ENCODE peak calls at places on chromosomes 16 and 17, in four cellular contexts. N is A549, G is GM12878, H is HepG2. Y is an unnamed sample.
A peak's percentile ranks its signal among the peaks of the same experiment; 100 is the strongest.

GRCh38 chr17:32783602-32784001 is 93.3 kb downstream of the MYO1D start:
- DNase-seq in N (peak; percentile 69), G (peak; percentile 32), H (peak; percentile 47), Y (peak; percentile 49)

GRCh38 chr17:77492446-77493237 is 351.9 kb downstream of the SEC14L1 start:
- DNase-seq in N (no peak), G (no peak), H (no peak), Y (no peak)

GRCh38 chr17:78168906-78169793 is 769 bp downstream of the SYNGR2 start:
- DNase-seq in N (peak; percentile 80), G (no peak), H (no peak), Y (peak; percentile 92)

GRCh38 chr17:20083460-20083859 is 74.3 kb downstream of the SPECC1 start:
- DNase-seq in N (no peak), G (no peak), H (no peak), Y (no peak)

GRCh38 chr16:69199382-69199781 is 12.4 kb downstream of the SNTB2 start:
- DNase-seq in N (peak; percentile 23), G (no peak), H (no peak), Y (no peak)

GRCh38 chr17:58310511-58311428 is 17.8 kb downstream of the TSPOAP1 start:
- DNase-seq in N (no peak), G (no peak), H (no peak), Y (peak; percentile 30)

GRCh38 chr17:76892329-76892728 is 24.1 kb downstream of the MGAT5B start:
- DNase-seq in N (no peak), G (no peak), H (no peak), Y (no peak)

GRCh38 chr17:57356722-57357391 is 100.5 kb downstream of the MSI2 start:
- DNase-seq in N (no peak), G (no peak), H (no peak), Y (no peak)

GRCh38 chr16:88570691-88571092 is 489 bp downstream of the ZC3H18 start:
- DNase-seq in N (no peak), G (no peak), H (no peak), Y (no peak)

GRCh38 chr17:41976142-41976768 is 9.7 kb downstream of the CNP start:
- DNase-seq in N (no peak), G (no peak), H (no peak), Y (no peak)
- TF ChIP-seq CHD2 in N (no peak), G (no peak), H (no peak), Y (no peak)

GRCh38 chr16:70571623-70572022 is 48.0 kb downstream of the SF3B3 start:
- DNase-seq in N (no peak), G (no peak), H (no peak), Y (no peak)

GRCh38 chr16:70569752-70570151 is 46.1 kb downstream of the SF3B3 start:
- DNase-seq in N (no peak), G (no peak), H (no peak), Y (no peak)

GRCh38 chr16:70572926-70573270 is 49.3 kb downstream of the SF3B3 start:
- DNase-seq in N (no peak), G (no peak), H (no peak), Y (no peak)

GRCh38 chr16:70572050-70572925 is 48.7 kb downstream of the SF3B3 start:
- DNase-seq in N (no peak), G (no peak), H (no peak), Y (no peak)

DNA sequence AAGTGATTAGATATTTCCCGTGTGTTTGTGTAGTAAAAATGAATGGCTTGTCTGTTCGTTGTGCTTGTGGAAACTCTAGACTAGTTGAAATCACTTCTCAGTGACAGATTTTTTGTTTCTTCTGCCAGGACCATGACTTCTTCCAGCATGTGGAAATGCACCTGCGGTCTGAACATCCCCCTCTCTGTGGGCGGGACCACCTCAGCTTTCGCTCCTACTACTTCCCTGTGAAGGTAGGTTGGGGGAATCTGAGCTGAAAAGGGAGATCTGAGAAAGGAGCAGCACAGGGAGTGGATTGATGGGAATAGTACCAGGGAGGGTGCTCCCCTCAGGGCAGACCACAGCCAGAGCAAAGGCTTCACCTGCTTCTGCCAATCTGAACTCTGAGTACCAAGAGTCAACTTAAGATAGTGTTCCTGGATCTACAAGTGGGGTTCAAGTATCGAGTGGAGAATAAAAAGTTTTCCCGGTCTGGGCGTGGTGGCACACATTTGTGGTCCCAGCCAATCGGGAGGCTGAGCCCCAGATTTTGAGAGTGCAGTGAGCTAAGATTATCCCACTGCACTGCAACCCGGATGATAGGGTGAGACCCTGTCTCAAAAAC is 47.5 kb downstream of the SF3B3 start:
- DNase-seq in N (no peak), G (no peak), H (no peak), Y (no peak)
- TF ChIP-seq PBX3 in N (no peak), G (no peak), H (no peak), Y (no peak)

GRCh38 chr17:48048321-48049140 is at the start of gene NFE2L1:
- DNase-seq in N (peak; percentile 97), G (peak; percentile 59), H (peak; percentile 91), Y (peak; percentile 94)
- TF ChIP-seq CHD2 in N (no peak), G (no peak), H (no peak), Y (no peak)

GRCh38 chr17:27602721-27603445 is 28.1 kb upstream of the LGALS9 start:
- DNase-seq in N (peak; percentile 77), G (no peak), H (peak; percentile 42), Y (peak; percentile 87)
- TF ChIP-seq PBX3 in N (no peak), G (no peak), H (no peak), Y (no peak)

GRCh38 chr16:75248142-75248535 is 3.3 kb downstream of the BCAR1 start:
- DNase-seq in N (no peak), G (no peak), H (no peak), Y (no peak)

GRCh38 chr16:75250089-75250808 is 1.2 kb downstream of the BCAR1 start:
- DNase-seq in N (no peak), G (no peak), H (no peak), Y (no peak)

GRCh38 chr16:75249441-75249840 is 2.0 kb downstream of the BCAR1 start:
- DNase-seq in N (no peak), G (no peak), H (no peak), Y (no peak)

GRCh38 chr16:75247249-75247648 is 4.2 kb downstream of the BCAR1 start:
- DNase-seq in N (no peak), G (no peak), H (no peak), Y (no peak)

DNA sequence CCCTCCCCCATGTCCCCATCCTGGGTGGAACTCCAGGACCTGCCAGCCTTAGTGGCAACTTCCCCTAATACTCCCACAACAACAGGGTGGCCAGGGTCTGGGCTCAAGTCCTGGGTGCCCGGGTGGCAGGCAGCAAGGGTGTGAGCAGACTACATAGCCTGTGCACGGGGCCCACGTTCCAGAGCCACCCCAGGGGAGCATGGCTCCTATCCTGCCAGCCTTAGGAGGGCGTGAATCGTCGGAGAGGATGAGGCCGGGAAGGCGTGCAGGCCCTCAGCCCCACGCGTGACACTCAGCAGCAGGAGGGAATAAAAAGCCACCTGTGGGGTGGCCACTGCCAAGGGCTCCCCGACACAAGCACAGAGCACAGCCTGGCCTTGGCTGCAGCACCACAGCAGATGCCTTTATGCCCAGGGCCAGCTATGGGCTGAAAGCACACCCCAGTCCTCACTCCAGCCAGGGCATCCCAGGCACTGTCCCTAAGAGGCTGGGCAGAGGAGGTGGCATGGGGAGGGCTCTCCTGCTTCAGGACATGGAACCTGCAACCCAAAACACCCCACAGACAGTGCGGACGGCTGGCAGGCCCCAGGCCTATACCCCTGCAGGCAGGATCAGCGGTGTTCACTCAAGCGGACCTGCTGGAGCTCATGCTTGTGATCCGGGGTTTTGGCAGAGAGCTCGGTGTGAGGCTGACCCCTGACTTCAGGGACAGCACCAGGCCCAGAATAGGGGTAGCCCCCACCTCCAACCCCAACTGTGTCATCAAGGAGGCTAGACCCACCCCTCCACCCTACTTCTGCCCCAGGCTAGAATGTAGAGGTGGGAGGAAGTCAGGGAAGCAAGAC is 2.7 kb downstream of the BCAR1 start:
- DNase-seq in N (no peak), G (no peak), H (no peak), Y (no peak)
- TF ChIP-seq CHD2 in N (no peak), G (no peak), H (no peak), Y (no peak)

DNA sequence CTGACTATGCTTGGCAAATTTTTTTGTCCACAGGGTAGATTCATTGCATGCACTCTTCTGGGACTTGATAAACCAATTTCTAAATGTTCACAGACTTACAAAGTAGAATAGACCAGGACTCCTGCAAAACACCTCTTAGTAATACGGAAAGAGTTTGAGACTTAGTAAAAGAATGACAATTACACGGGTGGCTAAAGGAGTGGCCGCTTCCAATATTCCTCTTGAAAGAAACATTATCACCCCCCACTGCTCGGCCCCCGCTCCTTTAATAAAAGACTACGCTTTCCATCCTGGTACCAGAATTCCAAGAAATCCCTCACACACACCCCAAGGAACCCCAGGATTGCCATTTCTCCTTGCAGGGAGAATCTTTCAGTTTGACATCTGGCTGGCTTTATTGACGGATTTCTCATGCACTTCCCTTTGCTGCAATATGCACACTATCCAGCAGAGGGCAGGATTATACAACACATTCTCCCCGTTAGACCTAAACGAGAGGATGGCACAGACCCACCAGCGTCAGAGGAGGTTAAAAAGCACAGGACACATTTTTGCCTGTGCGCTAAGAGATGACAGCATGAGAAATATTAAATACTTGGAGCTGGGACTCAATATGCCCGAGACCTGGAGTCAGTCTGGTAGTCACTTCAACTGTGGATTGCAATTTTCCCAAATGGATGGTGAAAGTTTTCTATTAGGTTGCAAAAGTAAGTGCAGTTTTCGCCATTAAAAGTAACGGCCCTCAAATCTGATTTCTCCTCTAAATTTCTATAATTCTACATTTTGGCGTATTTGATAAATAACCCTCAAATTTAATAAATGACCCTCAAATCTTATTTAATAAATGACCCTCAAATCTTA is 46.6 kb upstream of the NUDT7 start:
- DNase-seq in N (peak; percentile 73), G (peak; percentile 24), H (peak; percentile 74), Y (peak; percentile 79)
- TF ChIP-seq PBX3 in N (no peak), G (no peak), H (no peak), Y (no peak)

DNA sequence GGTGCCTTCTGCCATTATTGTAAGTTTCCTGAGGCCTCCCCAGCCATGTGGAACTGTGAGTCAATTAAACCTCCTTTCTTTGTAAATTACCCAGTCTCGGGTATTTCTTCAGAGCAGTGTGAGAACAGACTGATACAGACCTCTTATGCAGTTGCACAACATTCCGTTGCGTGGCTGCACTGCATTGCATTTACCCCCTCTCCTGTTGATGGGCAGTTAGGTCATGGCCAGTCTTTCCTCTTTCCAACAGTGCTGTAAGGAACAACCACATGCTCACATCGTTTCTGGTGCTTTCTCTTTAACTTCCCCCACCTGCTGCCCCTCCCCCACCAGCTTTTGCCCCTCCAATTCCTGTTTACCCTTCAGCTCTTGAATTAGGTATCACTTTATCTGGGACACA is 43.5 kb upstream of the MED9 start:
- DNase-seq in N (no peak), G (no peak), H (peak; percentile 67), Y (no peak)
- TF ChIP-seq CHD2 in N (no peak), G (no peak), H (no peak), Y (no peak)

DNA sequence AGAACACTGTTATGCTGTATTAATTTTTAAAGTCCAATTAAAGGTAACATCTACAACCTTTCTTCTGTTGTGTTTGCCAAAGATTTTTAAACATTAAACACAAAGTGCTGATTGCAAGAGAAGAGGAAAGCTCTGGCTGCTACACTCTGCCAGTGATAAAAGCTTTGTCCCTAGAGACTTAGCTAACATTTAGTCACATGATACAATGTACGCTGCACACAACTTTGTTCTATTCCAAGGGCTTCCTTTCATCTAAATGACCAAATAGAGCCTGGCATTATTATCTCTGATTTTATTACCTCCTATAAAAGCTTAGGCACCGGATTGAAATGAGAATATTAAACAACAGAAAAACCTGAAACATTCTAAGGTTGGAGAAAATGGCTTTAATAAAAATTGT is 388.7 kb upstream of the PMFBP1 start:
- DNase-seq in N (no peak), G (no peak), H (peak; percentile 53), Y (no peak)
- TF ChIP-seq PBX3 in N (no peak), G (no peak), H (no peak), Y (no peak)

GRCh38 chr17:69335018-69335417 is 8.1 kb upstream of the ABCA5 start:
- DNase-seq in N (peak; percentile 68), G (no peak), H (peak; percentile 46), Y (peak; percentile 36)
- TF ChIP-seq CHD2 in N (no peak), G (no peak), H (no peak), Y (no peak)

Y was measured in SK-N-SH.